ENCODE peak calls at places on chromosomes 1 and 21, in ten cellular contexts. H is testis, Y is H9, Z is heart left ventricle, B is IMR-90, U is WERI-Rb-1, D is HL-60, Q is hepatocyte, L is fibroblast of pulmonary artery, P is cardiac fibroblast. N is an unnamed sample.

GRCh38 chr1:12597792-12598191 is 20.2 kb downstream of the DHRS3 start:
- DNase-seq in Q (no peak), D (no peak), P (no peak), L (no peak), U (no peak), H (no peak), Y (no peak), Z (peak), B (no peak), N (peak)

GRCh38 chr1:108639899-108640560 is 20.9 kb downstream of the HENMT1 start:
- DNase-seq in Q (no peak), B (no peak), Z (no peak), U (no peak), D (no peak), L (no peak), Y (no peak), P (no peak), H (no peak), N (no peak)

GRCh38 chr1:201708085-201708512 is 120.9 kb upstream of the IPO9 start:
- DNase-seq in H (no peak), Q (peak), Z (peak), B (peak), U (no peak), P (peak), D (no peak), Y (no peak), L (peak), N (no peak)

GRCh38 chr1:45033356-45033755 is 21.3 kb downstream of the UROD start:
- DNase-seq in D (no peak), H (no peak), Q (no peak), P (no peak), L (no peak), Y (no peak), B (no peak), Z (no peak), U (no peak), N (no peak)

GRCh38 chr21:33780631-33781030 is 135.0 kb downstream of the ATP5PO start:
- DNase-seq in P (peak), Q (no peak), B (peak), Z (no peak), Y (no peak), H (no peak), D (no peak), L (peak), U (no peak), N (no peak)

GRCh38 chr1:50490640-50491039 is 67.4 kb upstream of the DMRTA2 start:
- DNase-seq in Q (no peak), U (no peak), Y (no peak), B (no peak), Z (no peak), P (no peak), D (no peak), L (no peak), H (no peak), N (no peak)

GRCh38 chr1:20603473-20604464 is 14.9 kb downstream of the CDA start:
- DNase-seq in Y (no peak), Q (peak), Z (no peak), U (no peak), L (peak), H (no peak), D (peak), B (peak), P (peak), N (peak)

GRCh38 chr1:73947009-73947408 is 251.0 kb downstream of the LRRIQ3 start:
- DNase-seq in H (no peak), Y (no peak), B (no peak), Z (no peak), Q (peak), P (no peak), U (no peak), D (no peak), L (no peak), N (no peak)

GRCh38 chr1:192243721-192244120 is 73.1 kb upstream of the RGS21 start:
- DNase-seq in D (no peak), Z (no peak), U (no peak), B (peak), P (no peak), Q (no peak), H (no peak), Y (no peak), L (peak), N (no peak)

GRCh38 chr1:234163267-234163919 is 209.9 kb upstream of the COA6 start:
- DNase-seq in P (no peak), H (no peak), D (no peak), L (no peak), B (no peak), Y (no peak), Z (no peak), Q (no peak), U (no peak), N (no peak)

GRCh38 chr1:50766688-50767087 is 193.4 kb downstream of the FAF1 start:
- DNase-seq in Z (no peak), Y (no peak), P (no peak), B (no peak), L (no peak), D (no peak), H (no peak), Q (no peak), U (no peak), N (no peak)

GRCh38 chr1:201594575-201595245 is 55.8 kb downstream of the NAV1 start:
- DNase-seq in U (no peak), Q (peak), Z (no peak), H (no peak), Y (peak), D (no peak), P (peak), B (peak), L (peak), N (no peak)

GRCh38 chr1:55315552-55315951 is 100.4 kb upstream of the USP24 start:
- DNase-seq in D (no peak), Z (no peak), L (no peak), B (no peak), Q (no peak), H (no peak), U (no peak), Y (no peak), P (no peak), N (no peak)

GRCh38 chr21:36854391-36854790 is 112.1 kb downstream of the HLCS start:
- DNase-seq in U (peak), P (peak), Q (peak), Z (peak), Y (peak), L (peak), B (peak), D (peak), H (peak), N (no peak)

GRCh38 chr1:20211511-20211931 is 25.2 kb upstream of the PLA2G2C start:
- DNase-seq in Z (no peak), H (no peak), B (no peak), D (no peak), L (peak), P (peak), U (no peak), Y (no peak), Q (no peak), N (no peak)

GRCh38 chr1:53214541-53214940 is 5.9 kb downstream of the CZIB start:
- DNase-seq in U (no peak), Q (no peak), P (no peak), Z (no peak), L (no peak), B (no peak), H (no peak), Y (no peak), D (no peak), N (no peak)

GRCh38 chr1:32454726-32455125 is 10.1 kb upstream of the ZBTB8B start:
- DNase-seq in Q (peak), Z (no peak), L (peak), P (peak), B (no peak), H (peak), Y (no peak), D (no peak), U (no peak), N (no peak)

GRCh38 chr1:213623862-213624261 is 363.9 kb upstream of the PROX1 start:
- DNase-seq in Z (no peak), U (no peak), Y (no peak), H (no peak), B (no peak), D (no peak), P (no peak), Q (no peak), L (no peak), N (no peak)

GRCh38 chr1:111236379-111236778 is 8.9 kb downstream of the CHI3L2 start:
- DNase-seq in B (no peak), P (no peak), Q (no peak), H (no peak), Y (no peak), U (no peak), Z (no peak), D (no peak), L (peak), N (no peak)

GRCh38 chr1:232548651-232549050 is 81.3 kb downstream of the SIPA1L2 start:
- DNase-seq in Z (no peak), L (no peak), U (no peak), Q (no peak), D (no peak), Y (no peak), P (no peak), B (no peak), H (peak), N (no peak)

GRCh38 chr1:91613594-91613993 is 112.9 kb downstream of the CDC7 start:
- DNase-seq in Z (no peak), D (no peak), U (no peak), H (no peak), L (no peak), P (no peak), B (peak), Q (no peak), Y (no peak), N (no peak)

GRCh38 chr21:46371204-46372013 is 47.5 kb downstream of the PCNT start:
- DNase-seq in P (no peak), L (no peak), U (no peak), D (no peak), H (no peak), Z (no peak), Q (no peak), Y (no peak), B (no peak), N (no peak)

GRCh38 chr1:54800899-54801759 is at the start of gene TTC22:
- DNase-seq in H (no peak), L (no peak), D (peak), Z (no peak), U (no peak), P (peak), B (no peak), Y (peak), Q (peak), N (no peak)

GRCh38 chr1:235404190-235404589 is 37.0 kb downstream of the TBCE start:
- DNase-seq in L (peak), D (no peak), H (no peak), Q (no peak), B (no peak), P (no peak), U (peak), Y (no peak), Z (no peak), N (no peak)

GRCh38 chr1:45325816-45326506 is 734 bp upstream of the HPDL start:
- DNase-seq in Y (no peak), U (no peak), H (no peak), Q (no peak), Z (no peak), D (no peak), L (peak), B (no peak), P (no peak), N (no peak)

GRCh38 chr1:8815582-8816285 is 1.7 kb downstream of the RERE start:
- DNase-seq in Q (peak), U (no peak), P (peak), L (peak), H (no peak), Z (no peak), Y (no peak), D (peak), B (no peak), N (no peak)

GRCh38 chr1:42815938-42816599 is 853 bp upstream of the ERMAP start:
- DNase-seq in P (peak), B (peak), L (peak), Y (peak), H (no peak), Z (no peak), D (peak), U (no peak), Q (peak), N (no peak)

GRCh38 chr1:48526045-48526714 is 54.2 kb upstream of the SPATA6 start:
- DNase-seq in D (no peak), Y (no peak), B (peak), Z (no peak), P (peak), U (peak), L (peak), H (peak), Q (peak), N (no peak)

GRCh38 chr1:207103892-207104373 is at the start of gene C4BPA:
- DNase-seq in P (no peak), Q (peak), H (no peak), Z (no peak), Y (no peak), U (no peak), B (no peak), D (peak), L (no peak), N (no peak)

GRCh38 chr1:103525114-103525606 is 339 bp upstream of the RNPC3 start:
- DNase-seq in D (no peak), Z (no peak), L (peak), P (peak), U (peak), H (no peak), Y (peak), B (peak), Q (peak), N (no peak)

GRCh38 chr1:103523346-103523745 is 2.2 kb upstream of the RNPC3 start:
- DNase-seq in Z (no peak), B (no peak), U (no peak), H (no peak), Y (no peak), P (no peak), Q (no peak), D (no peak), L (no peak), N (no peak)

GRCh38 chr1:103529746-103530145 is 4.2 kb downstream of the RNPC3 start:
- DNase-seq in L (no peak), Q (peak), Y (no peak), Z (no peak), U (no peak), D (no peak), H (no peak), P (peak), B (peak), N (no peak)

GRCh38 chr1:103527331-103527730 is 1.8 kb downstream of the RNPC3 start:
- DNase-seq in D (no peak), L (no peak), P (no peak), Y (no peak), H (no peak), Q (no peak), U (no peak), B (no peak), Z (no peak), N (no peak)

DNA sequence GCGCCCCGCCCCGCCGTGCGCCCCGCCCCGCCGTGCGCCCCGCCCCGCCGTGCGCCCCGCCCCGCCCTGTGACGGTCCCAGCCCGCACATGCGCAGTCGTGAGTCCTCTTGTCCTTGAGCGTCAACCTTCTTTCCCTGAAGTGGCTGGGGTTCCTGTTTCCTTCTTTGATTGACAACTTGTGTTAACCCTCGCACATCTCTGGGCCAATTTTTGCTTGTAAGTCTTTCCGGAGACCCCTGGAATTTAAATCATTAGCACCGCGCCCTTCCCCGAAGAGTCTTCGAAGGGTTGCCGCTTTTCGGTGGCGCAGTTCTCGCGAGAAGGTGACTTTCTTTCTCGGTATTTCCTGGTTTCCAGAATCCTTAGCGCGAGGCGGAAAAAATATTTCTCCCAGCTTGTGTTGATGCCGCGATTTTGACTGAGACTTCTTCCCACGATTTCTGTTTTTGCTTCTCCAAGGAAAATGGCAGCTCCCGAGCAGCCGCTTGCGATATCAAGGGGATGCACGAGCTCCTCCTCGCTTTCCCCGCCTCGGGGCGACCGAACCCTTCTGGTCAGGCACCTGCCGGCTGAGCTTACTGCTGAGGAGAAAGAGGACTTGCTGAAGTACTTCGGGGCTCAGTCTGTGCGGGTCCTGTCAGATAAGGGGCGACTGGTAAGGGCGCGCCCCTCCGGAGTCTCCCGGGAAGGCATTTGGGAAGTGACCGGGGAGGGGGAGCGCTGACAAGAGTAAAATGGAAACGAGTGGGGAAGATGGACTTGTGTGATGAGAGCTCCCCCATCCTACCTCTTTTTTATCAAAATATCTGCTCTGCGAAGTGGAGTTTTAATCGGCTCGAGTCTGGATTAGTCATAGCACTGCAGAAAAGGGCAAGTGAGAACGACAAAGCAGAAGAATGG is at the start of gene RNPC3:
- DNase-seq in B (peak), Z (peak), D (peak), U (peak), P (peak), H (peak), Q (peak), L (peak), Y (peak), N (peak)
- TF ChIP-seq CTCF in B (no peak), Z (no peak), D (no peak), U (no peak), P (no peak), H (no peak), Q (peak), L (no peak), Y (no peak), N (no peak)

DNA sequence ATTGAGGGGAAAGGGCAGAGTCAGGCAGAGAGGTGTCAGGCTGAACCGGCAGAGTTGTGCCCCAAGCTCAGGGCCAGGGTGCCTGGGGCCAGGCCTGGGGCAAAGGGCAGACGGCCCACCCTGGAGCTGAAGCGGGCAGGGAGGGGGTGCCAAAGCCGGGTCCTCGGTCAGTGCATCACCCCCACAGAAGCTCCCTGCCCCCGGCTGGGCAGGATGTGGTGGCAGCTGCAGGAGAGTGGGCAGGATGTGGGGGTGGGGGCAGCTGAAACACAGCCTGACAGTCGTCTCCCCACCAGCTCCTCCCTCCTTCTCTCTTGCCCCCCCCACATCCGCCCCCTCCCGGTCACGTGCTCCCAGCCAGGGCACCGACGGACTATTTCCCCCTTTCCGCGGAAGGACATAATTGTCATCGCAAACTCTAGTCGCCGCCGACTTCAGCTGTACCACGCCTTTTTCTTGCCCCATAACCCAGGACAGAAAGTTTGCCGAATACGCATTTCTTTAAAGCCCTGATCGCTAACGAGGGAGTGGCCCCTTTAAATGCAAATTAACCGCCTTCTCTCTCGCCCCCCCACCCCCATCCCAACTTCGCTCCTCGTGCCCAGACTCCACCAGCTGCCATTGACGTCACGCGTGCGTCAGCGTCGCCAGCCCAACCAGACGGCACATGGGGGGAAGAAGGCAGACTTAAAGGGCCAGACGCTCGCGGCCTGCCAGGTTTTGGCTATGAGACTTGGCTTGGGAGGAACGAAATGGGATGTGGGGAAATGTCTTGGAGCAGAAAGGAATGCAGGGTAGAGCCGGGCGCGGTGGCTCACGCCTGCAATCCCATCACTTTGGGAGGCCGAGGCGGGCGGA is 4.5 kb upstream of the MEF2D start:
- DNase-seq in Y (peak), P (peak), H (peak), Z (peak), U (peak), B (peak), L (peak), D (peak), Q (peak), N (peak)
- TF ChIP-seq CTCF in Y (no peak), P (no peak), H (peak), Z (no peak), U (no peak), B (no peak), L (no peak), D (no peak), Q (no peak), N (no peak)

DNA sequence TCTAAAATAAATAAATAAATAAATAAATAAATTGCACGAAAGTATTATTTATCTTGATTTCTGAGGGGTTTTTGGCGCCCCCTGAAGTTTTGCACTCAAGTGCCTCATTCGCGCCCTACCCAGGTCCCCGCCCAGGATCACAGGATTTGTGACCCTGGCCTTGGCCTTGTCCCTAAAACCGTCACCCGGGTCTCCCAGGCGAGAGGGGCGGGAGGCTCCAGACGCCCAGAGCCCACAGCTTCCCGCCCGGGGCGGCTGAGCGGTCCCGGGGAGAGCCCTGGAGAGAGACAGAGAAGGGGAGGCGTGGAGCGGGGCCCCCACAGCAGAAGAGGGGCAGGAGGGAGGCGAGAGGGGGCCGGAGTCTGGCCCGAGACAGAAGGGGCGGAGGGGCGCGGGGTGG is 91.8 kb upstream of the CASZ1 start:
- DNase-seq in P (no peak), Y (peak), Q (no peak), B (no peak), D (no peak), U (no peak), H (no peak), Z (no peak), L (no peak), N (no peak)
- TF ChIP-seq CTCF in P (no peak), Y (peak), Q (peak), B (no peak), D (no peak), U (no peak), H (no peak), Z (no peak), L (no peak), N (no peak)

GRCh38 chr1:24744911-24745710 is at the start of gene CLIC4:
- DNase-seq in H (peak), Z (peak), B (peak), P (peak), Y (peak), L (peak), D (peak), Q (peak), U (peak), N (peak)
- TF ChIP-seq CTCF in H (peak), Z (peak), B (peak), P (peak), Y (peak), L (peak), D (peak), Q (peak), U (peak), N (no peak)

DNA sequence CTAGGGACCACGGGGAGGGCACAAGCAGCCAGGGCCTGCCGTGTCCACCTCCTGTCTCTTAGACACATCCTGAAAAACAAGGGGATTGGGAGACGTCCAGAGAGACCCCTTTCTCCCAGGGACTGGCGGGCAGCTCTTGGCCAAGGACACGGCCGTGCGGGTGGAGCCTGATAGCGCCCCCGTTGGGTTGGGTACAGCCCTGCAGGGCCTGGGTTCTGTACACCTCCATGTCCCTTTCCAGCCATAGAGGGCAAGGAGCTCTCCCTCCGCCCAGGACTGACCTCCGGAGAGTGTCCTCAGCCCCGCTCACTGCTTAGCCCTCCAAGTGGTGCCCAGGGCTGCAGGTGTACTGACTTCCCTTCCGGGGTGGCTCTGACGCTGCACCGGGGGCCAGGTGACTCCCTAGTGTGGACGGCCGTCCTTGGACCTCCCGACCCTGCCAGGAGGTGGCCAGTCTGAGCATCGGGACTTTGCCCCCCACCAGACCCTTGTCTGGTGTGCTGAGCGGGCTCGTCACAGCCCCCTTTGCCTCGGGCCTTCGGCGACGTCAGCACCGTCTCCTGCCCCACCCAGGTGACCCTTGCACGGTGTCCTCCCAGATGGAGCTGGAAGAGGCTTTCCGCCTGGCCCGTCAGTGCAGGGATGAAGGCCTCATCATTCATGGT is 5.8 kb downstream of the PRKCZ start:
- DNase-seq in L (no peak), Q (no peak), B (no peak), Y (no peak), D (no peak), P (no peak), H (no peak), Z (no peak), U (no peak), N (no peak)
- TF ChIP-seq CTCF in L (no peak), Q (no peak), B (no peak), Y (peak), D (no peak), P (no peak), H (no peak), Z (no peak), U (peak), N (no peak)